ENCODE peak calls at places on chromosomes 13 and 19, in five cellular contexts. X is right cardiac atrium, T is Karpas-422, W is colonic mucosa, H is ascending aorta. I is an unnamed sample. For H3K27me3, the result is how much of the 10 kb centered on the place peaks cover.

GRCh38 chr13:79936368-79937136 is 404.4 kb downstream of the SPRY2 start:
- DNase-seq in X (peak), T (no peak), W (no peak), H (peak), I (no peak)

GRCh38 chr13:95593462-95593861 is 40.9 kb downstream of the CLDN10 start:
- DNase-seq in X (no peak), T (no peak), W (no peak), H (no peak), I (no peak)

GRCh38 chr19:37928527-37929286 is 21.7 kb downstream of the SIPA1L3 start:
- DNase-seq in X (no peak), T (peak), W (no peak), H (no peak), I (no peak)

GRCh38 chr13:31773538-31773937 is 34.2 kb downstream of the RXFP2 start:
- DNase-seq in X (no peak), T (no peak), W (no peak), H (no peak), I (no peak)

GRCh38 chr13:98632971-98633370 is 56.1 kb upstream of the STK24 start:
- DNase-seq in X (no peak), T (no peak), W (no peak), H (no peak), I (no peak)

GRCh38 chr19:18170714-18171255 is 2.8 kb upstream of the IFI30 start:
- DNase-seq in X (no peak), T (peak), W (no peak), H (no peak), I (no peak)

GRCh38 chr19:45104658-45105384 is 11.8 kb downstream of the PPP1R37 start:
- DNase-seq in X (no peak), T (no peak), W (no peak), H (no peak), I (no peak)

GRCh38 chr19:8630796-8631424 is 477 bp downstream of the NFILZ start:
- DNase-seq in X (no peak), T (no peak), W (no peak), H (no peak), I (no peak)

GRCh38 chr13:40599722-40600121 is 66.7 kb downstream of the FOXO1 start:
- DNase-seq in X (no peak), T (no peak), W (no peak), H (no peak), I (no peak)

GRCh38 chr13:89925107-89925506 is 1422.4 kb upstream of the MIR17HG start:
- DNase-seq in X (no peak), T (peak), W (no peak), H (no peak), I (peak)

GRCh38 chr13:75669706-75670105 is 33.6 kb downstream of the LMO7 start:
- DNase-seq in X (no peak), T (no peak), W (no peak), H (no peak), I (no peak)

GRCh38 chr13:31409678-31410356 is 210.0 kb downstream of the B3GLCT start:
- DNase-seq in X (no peak), T (peak), W (peak), H (no peak), I (no peak)

GRCh38 chr13:106155411-106155810 is 380.1 kb downstream of the EFNB2 start:
- DNase-seq in X (no peak), T (no peak), W (no peak), H (no peak), I (no peak)

GRCh38 chr19:33413426-33413725 is 39.9 kb downstream of the CEBPG start:
- DNase-seq in X (no peak), T (no peak), W (no peak), H (no peak), I (no peak)
- H3K27me3 ChIP-seq in X (under half), T (under half), W (under half), H (under half), I (under half)

GRCh38 chr19:5497297-5497696 is 42.1 kb downstream of the ZNRF4 start:
- DNase-seq in X (no peak), T (no peak), W (no peak), H (no peak), I (no peak)

GRCh38 chr19:5495792-5496191 is 40.6 kb downstream of the ZNRF4 start:
- DNase-seq in X (no peak), T (no peak), W (no peak), H (no peak), I (no peak)

GRCh38 chr19:5492281-5492812 is 37.1 kb downstream of the ZNRF4 start:
- DNase-seq in X (no peak), T (no peak), W (no peak), H (no peak), I (no peak)

GRCh38 chr19:5492813-5493409 is 37.7 kb downstream of the ZNRF4 start:
- DNase-seq in X (no peak), T (no peak), W (no peak), H (no peak), I (no peak)

GRCh38 chr19:5494780-5495179 is 39.6 kb downstream of the ZNRF4 start:
- DNase-seq in X (no peak), T (no peak), W (no peak), H (no peak), I (no peak)
- H3K27me3 ChIP-seq in X (under half), T (under half), W (under half), H (under half), I (under half)

DNA sequence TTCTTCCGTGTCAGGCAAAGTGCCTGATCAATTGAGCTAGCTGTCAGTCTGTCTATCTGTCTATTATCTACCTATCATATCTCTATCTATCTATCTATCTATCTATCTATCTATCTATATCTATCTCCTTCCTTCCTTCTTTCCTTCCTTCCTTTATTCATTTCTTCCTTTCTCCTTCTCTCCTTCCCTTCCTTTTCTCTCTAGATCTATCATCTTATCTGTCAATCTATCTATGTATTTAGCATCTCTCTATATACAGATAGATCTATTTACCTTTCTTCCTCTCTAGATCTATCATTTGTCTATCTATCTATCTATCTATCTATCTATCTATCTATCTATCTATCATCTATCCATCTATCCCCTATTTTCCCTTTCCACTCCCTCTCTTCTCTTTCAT is 5.9 kb upstream of the ZNF536 start:
- DNase-seq in X (no peak), T (no peak), W (no peak), H (no peak), I (no peak)
- H3K27me3 ChIP-seq in X (under half), T (under half), W (under half), H (under half), I (under half)

GRCh38 chr19:40610396-40611064 is 9.4 kb downstream of the LTBP4 start:
- DNase-seq in X (peak), T (peak), W (peak), H (no peak), I (no peak)

GRCh38 chr19:40609561-40610395 is 8.6 kb downstream of the LTBP4 start:
- DNase-seq in X (peak), T (peak), W (peak), H (peak), I (no peak)

GRCh38 chr19:40612831-40613668 is 11.9 kb downstream of the LTBP4 start:
- DNase-seq in X (peak), T (peak), W (peak), H (no peak), I (no peak)

GRCh38 chr19:40611900-40612698 is 10.9 kb downstream of the LTBP4 start:
- DNase-seq in X (no peak), T (no peak), W (no peak), H (no peak), I (no peak)

DNA sequence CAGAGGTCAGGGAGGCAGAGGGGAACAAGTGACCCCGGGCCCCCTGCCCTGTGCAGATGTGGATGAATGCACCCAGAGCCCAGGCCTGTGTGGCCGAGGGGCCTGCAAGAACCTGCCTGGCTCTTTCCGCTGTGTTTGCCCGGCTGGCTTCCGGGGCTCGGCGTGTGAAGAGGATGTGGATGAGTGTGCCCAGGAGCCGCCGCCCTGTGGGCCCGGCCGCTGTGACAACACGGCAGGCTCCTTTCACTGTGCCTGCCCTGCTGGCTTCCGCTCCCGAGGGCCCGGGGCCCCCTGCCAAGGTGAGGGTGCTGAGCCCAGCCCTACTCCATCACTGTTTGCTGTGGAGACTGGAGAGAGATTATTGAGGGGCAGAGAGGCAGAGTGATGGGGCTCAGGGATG is 9.9 kb downstream of the LTBP4 start:
- DNase-seq in X (no peak), T (no peak), W (peak), H (no peak), I (no peak)
- H3K27me3 ChIP-seq in X (under half), T (under half), W (under half), H (under half), I (under half)

DNA sequence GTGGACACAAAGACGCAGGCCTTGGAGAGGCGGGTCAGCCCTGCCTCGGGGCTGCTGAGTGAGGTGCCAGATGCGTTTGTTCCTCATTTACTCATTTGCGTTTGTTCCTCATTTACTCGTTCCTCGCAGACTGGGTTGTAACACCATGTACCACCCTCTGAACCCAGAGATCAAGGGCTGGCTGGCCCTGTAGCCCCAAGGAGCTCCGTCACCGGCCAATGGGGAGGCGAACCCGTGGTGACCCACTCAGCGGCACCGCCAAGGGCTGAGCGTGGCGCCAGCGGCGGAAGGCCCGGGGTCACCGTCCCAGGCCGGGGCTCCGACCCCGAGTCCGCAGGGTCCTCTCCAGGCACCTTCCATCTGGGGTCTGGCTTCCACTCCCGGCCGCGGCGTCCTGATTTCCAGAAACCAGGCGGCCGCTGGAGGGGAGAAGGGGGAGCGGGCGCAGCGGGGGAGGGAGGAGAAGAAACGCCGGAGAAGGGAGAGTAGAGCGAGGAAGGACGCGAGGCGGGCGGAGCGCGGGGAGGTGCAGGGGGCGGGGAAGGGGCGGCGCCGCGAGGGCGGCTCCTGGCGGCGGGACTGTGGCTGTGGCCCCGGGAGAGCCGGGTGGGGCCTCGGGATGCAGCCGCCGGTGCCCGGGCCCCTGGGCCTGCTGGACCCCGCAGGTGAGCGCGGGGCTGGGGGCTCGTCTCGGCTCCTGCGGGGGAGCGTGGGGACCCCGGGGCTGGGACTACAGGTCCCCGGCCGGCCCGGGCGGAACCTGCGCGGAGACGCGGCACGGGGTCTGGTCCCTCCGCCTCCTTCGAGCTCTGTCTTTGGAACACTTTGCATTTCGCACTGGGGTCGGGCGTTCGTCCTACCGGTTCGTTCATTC is at the start of gene TMEM255B:
- DNase-seq in X (peak), T (peak), W (peak), H (peak), I (no peak)
- H3K27me3 ChIP-seq in X (under half), T (under half), W (under half), H (under half), I (under half)

DNA sequence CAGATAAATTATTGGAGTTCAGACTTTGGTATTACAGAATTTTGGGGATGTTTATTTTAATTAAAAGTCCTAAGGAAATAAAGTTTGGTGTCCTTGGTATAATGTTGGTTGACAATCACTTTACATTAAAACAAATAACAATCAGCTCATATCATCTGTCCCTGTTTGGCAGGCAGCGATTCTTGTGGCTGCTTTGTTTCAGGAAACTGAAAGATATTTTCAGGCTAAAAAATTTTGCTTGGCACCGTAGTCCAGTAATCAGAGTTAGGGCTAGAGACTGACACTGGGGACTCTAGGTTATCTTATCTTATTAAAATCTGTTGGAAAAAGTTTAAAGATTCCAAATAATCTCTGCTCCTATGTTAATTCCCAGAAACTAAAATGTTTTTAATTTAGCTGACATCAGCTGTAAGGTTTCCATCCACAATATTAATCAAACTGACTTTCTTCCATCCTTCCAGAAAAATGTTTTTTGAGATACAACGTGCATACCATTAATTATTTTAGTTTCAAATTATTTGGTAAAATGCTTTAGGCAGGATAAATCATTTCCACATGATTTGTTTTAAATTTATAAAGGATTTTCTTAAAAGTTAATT is 97.6 kb downstream of the ZIC5 start:
- DNase-seq in X (no peak), T (no peak), W (no peak), H (no peak), I (no peak)
- H3K27me3 ChIP-seq in X (under half), T (under half), W (under half), H (under half), I (under half)

I was measured in iPS DF 6.9.